ENCODE peak calls at places on chromosomes 6 and 20, in four cellular contexts. D is effector memory CD4-positive, alpha-beta T cell; G is Right ventricle myocardium superior; C is stimulated activated effector memory CD8-positive, alpha-beta T cell treated with anti-CD3 and anti-CD28 coated beads, Interleukin-12 subunit alpha, Interleukin-12 subunit beta, amount 100 ng/mL, for 72 hours. N is an unnamed sample.

GRCh38 chr6:14478396-14479225 is 361.0 kb downstream of the CD83 start:
- DNase-seq in D (no peak), C (no peak), G (no peak), N (no peak)

GRCh38 chr6:49527315-49527714 is 23.2 kb upstream of the C6orf141 start:
- DNase-seq in D (no peak), G (no peak), C (no peak), N (no peak)

GRCh38 chr20:36573103-36573797 is at the start of gene TGIF2:
- DNase-seq in C (peak), G (peak), D (peak), N (peak)

GRCh38 chr6:1376653-1377052 is 12.7 kb upstream of the FOXF2 start:
- DNase-seq in C (no peak), G (no peak), D (no peak), N (no peak)

GRCh38 chr6:12709556-12709955 is 7.0 kb upstream of the PHACTR1 start:
- DNase-seq in D (no peak), C (no peak), G (no peak), N (no peak)

GRCh38 chr6:169188051-169188863 is 65.4 kb downstream of the THBS2 start:
- DNase-seq in G (no peak), D (no peak), C (no peak), N (no peak)

GRCh38 chr20:59170406-59171349 is 7.1 kb downstream of the ZNF831 start:
- DNase-seq in C (no peak), D (no peak), G (no peak), N (no peak)

GRCh38 chr6:110188791-110189190 is 8.6 kb downstream of the CDC40 start:
- DNase-seq in C (no peak), D (no peak), G (no peak), N (no peak)

GRCh38 chr6:10412165-10412947 is 2.5 kb downstream of the TFAP2A start:
- DNase-seq in C (no peak), G (peak), D (no peak), N (peak)

GRCh38 chr6:55290736-55291135 is 36.5 kb upstream of the GFRAL start:
- DNase-seq in D (no peak), C (no peak), G (no peak), N (no peak)

GRCh38 chr20:44253528-44253927 is 6.4 kb downstream of the GDAP1L1 start:
- DNase-seq in D (no peak), C (no peak), G (no peak), N (peak)

GRCh38 chr20:16518068-16518783 is 55.0 kb downstream of the KIF16B start:
- DNase-seq in G (no peak), D (no peak), C (no peak), N (peak)

GRCh38 chr6:158798311-158798710 is 20.9 kb downstream of the EZR start:
- DNase-seq in G (no peak), D (no peak), C (no peak), N (no peak)

GRCh38 chr6:130513770-130514169 is 148.0 kb downstream of the TMEM200A start:
- DNase-seq in D (peak), C (peak), G (no peak), N (peak)

GRCh38 chr20:49853640-49854039 is 41.0 kb downstream of the SLC9A8 start:
- DNase-seq in C (no peak), G (no peak), D (no peak), N (peak)

GRCh38 chr20:57913156-57913930 is 203.5 kb upstream of the PMEPA1 start:
- DNase-seq in D (no peak), G (no peak), C (no peak), N (no peak)

GRCh38 chr6:41694815-41695536 is 40.4 kb downstream of the TFEB start:
- DNase-seq in D (no peak), C (no peak), G (peak), N (no peak)

GRCh38 chr6:42263165-42263852 is 45.6 kb upstream of the MRPS10 start:
- DNase-seq in G (no peak), D (no peak), C (no peak), N (no peak)

GRCh38 chr6:34745277-34746103 is 11.8 kb upstream of the SNRPC start:
- DNase-seq in G (no peak), C (no peak), D (no peak), N (peak)

GRCh38 chr20:40160151-40160550 is 528.9 kb downstream of the MAFB start:
- DNase-seq in D (no peak), C (no peak), G (peak), N (peak)

GRCh38 chr6:39530201-39530759 is 194.9 kb downstream of the KIF6 start:
- DNase-seq in C (no peak), G (no peak), D (no peak), N (no peak)

GRCh38 chr6:114764866-114765265 is 422.0 kb upstream of the HS3ST5 start:
- DNase-seq in C (no peak), D (no peak), G (no peak), N (no peak)